ENCODE peak calls at places on chromosomes 13 and 19, in six cellular contexts. Y is NCI-H2081; D is fibroblast of mammary gland; C is GM23248; A is anterior cingulate cortex; L is stimulated activated CD4-positive, alpha-beta T cell treated with anti-CD3 and anti-CD28 coated beads, Interleukin-4, amount 100 ng/mL, for 1 hour. I is an unnamed sample.

GRCh38 chr13:33817513-33817842 is 471 bp upstream of the RFC3 start:
- DNase-seq in D (no peak), C (no peak), L (no peak), Y (no peak), A (no peak), I (no peak)

GRCh38 chr19:18606281-18607221 is at the start of gene CRLF1:
- DNase-seq in A (no peak), D (no peak), C (no peak), Y (no peak), L (no peak), I (no peak)

GRCh38 chr19:30227661-30228112 is 144.5 kb upstream of the ZNF536 start:
- DNase-seq in A (peak; percentile 47), C (peak; percentile 90), Y (no peak), L (peak; percentile 54), D (peak; percentile 12), I (no peak)

GRCh38 chr13:112716461-112716820 is 26.6 kb downstream of the ATP11A start:
- DNase-seq in D (no peak), L (no peak), A (no peak), Y (no peak), C (no peak), I (no peak)

GRCh38 chr13:65468628-65469027 is 1761.5 kb downstream of the PCDH9 start:
- DNase-seq in A (no peak), Y (no peak), L (no peak), C (no peak), D (no peak), I (no peak)

GRCh38 chr19:48603850-48604249 is 2.7 kb upstream of the SPACA4 start:
- DNase-seq in Y (no peak), A (no peak), L (no peak), C (no peak), D (no peak), I (no peak)

GRCh38 chr19:38004505-38005223 is 97.7 kb downstream of the SIPA1L3 start:
- DNase-seq in D (peak; percentile 97), C (peak; percentile 97), Y (peak; percentile 91), A (peak; percentile 93), L (no peak), I (peak; percentile 99)

GRCh38 chr19:53927745-53928144 is 18.7 kb downstream of the CACNG7 start:
- DNase-seq in A (no peak), Y (no peak), L (peak; percentile 30), D (peak; percentile 66), C (peak; percentile 68), I (peak; percentile 63)

GRCh38 chr13:35475960-35476943 is at the start of gene MAB21L1:
- DNase-seq in D (peak; percentile 85), C (peak; percentile 89), L (no peak), A (peak; percentile 15), Y (no peak), I (no peak)

GRCh38 chr19:51439021-51439465 is 19.2 kb downstream of the SIGLEC8 start:
- DNase-seq in C (peak; percentile 38), D (peak; percentile 16), Y (no peak), L (no peak), A (no peak), I (peak; percentile 42)

GRCh38 chr19:12939292-12939606 is 840 bp downstream of the CALR start:
- DNase-seq in D (peak; percentile 76), C (peak; percentile 90), L (peak; percentile 45), Y (no peak), A (no peak), I (peak; percentile 60)

GRCh38 chr13:75217949-75218348 is 264.0 kb downstream of the TBC1D4 start:
- DNase-seq in C (peak; percentile 57), L (no peak), D (peak; percentile 40), A (no peak), Y (no peak), I (no peak)

GRCh38 chr19:51552608-51552995 is 18.5 kb upstream of the ZNF175 start:
- DNase-seq in L (no peak), D (no peak), A (no peak), C (no peak), Y (no peak), I (no peak)

GRCh38 chr13:50757021-50757420 is 86.5 kb downstream of the DLEU7 start:
- DNase-seq in Y (no peak), L (no peak), C (peak; percentile 50), A (no peak), D (peak; percentile 17), I (peak; percentile 25)